ENCODE peak calls at places on chromosomes 3 and 15, in five cellular contexts. One of them, this sample, is unnamed.

GRCh38 chr3:28840976-28841376 is 439.9 kb upstream of the RBMS3 start:
- DNase-seq in Peyer's patch: no peak
- DNase-seq in transverse colon: no peak
- DNase-seq in ascending aorta: no peak
- DNase-seq in hepatocyte: no peak
- DNase-seq in this sample: no peak

GRCh38 chr15:57301307-57301706 is 75.0 kb upstream of the CGNL1 start:
- DNase-seq in Peyer's patch: no peak
- DNase-seq in transverse colon: no peak
- DNase-seq in ascending aorta: peak
- DNase-seq in hepatocyte: no peak
- DNase-seq in this sample: no peak

GRCh38 chr3:41118461-41119385 is 80.6 kb upstream of the CTNNB1 start:
- DNase-seq in Peyer's patch: no peak
- DNase-seq in transverse colon: peak
- DNase-seq in ascending aorta: no peak
- DNase-seq in hepatocyte: no peak
- DNase-seq in this sample: no peak

GRCh38 chr15:64010719-64011118 is 35.6 kb downstream of the DAPK2 start:
- DNase-seq in Peyer's patch: peak
- DNase-seq in transverse colon: peak
- DNase-seq in ascending aorta: peak
- DNase-seq in hepatocyte: no peak
- DNase-seq in this sample: peak

GRCh38 chr15:51782357-51782896 is 31.0 kb downstream of the TMOD2 start:
- DNase-seq in Peyer's patch: no peak
- DNase-seq in transverse colon: no peak
- DNase-seq in ascending aorta: no peak
- DNase-seq in hepatocyte: peak
- DNase-seq in this sample: no peak

GRCh38 chr3:190084983-190085382 is 35.7 kb downstream of the P3H2 start:
- DNase-seq in Peyer's patch: no peak
- DNase-seq in transverse colon: no peak
- DNase-seq in ascending aorta: no peak
- DNase-seq in hepatocyte: no peak
- DNase-seq in this sample: no peak

GRCh38 chr15:20368974-20369373 is 172.6 kb downstream of the GOLGA6L6 start:
- DNase-seq in Peyer's patch: no peak
- DNase-seq in transverse colon: no peak
- DNase-seq in ascending aorta: no peak
- DNase-seq in hepatocyte: no peak
- DNase-seq in this sample: no peak

GRCh38 chr15:40345867-40346578 is 4.8 kb upstream of the PHGR1 start:
- DNase-seq in Peyer's patch: no peak
- DNase-seq in transverse colon: peak
- DNase-seq in ascending aorta: no peak
- DNase-seq in hepatocyte: peak
- DNase-seq in this sample: no peak

GRCh38 chr3:155805802-155806618 is at the start of gene C3orf33:
- DNase-seq in Peyer's patch: peak
- DNase-seq in transverse colon: peak
- DNase-seq in ascending aorta: peak
- DNase-seq in hepatocyte: peak
- DNase-seq in this sample: no peak

GRCh38 chr3:132964267-132964666 is 73.9 kb upstream of the TMEM108 start:
- DNase-seq in Peyer's patch: no peak
- DNase-seq in transverse colon: no peak
- DNase-seq in ascending aorta: no peak
- DNase-seq in hepatocyte: no peak
- DNase-seq in this sample: no peak

GRCh38 chr15:41957021-41957897 is 15.1 kb downstream of the EHD4 start:
- DNase-seq in Peyer's patch: no peak
- DNase-seq in transverse colon: no peak
- DNase-seq in ascending aorta: no peak
- DNase-seq in hepatocyte: peak
- DNase-seq in this sample: no peak

GRCh38 chr3:46864051-46864881 is 1.0 kb upstream of the MYL3 start:
- DNase-seq in Peyer's patch: no peak
- DNase-seq in transverse colon: no peak
- DNase-seq in ascending aorta: no peak
- DNase-seq in hepatocyte: no peak
- DNase-seq in this sample: no peak

GRCh38 chr3:4720316-4721075 is 227.3 kb downstream of the ITPR1 start:
- DNase-seq in Peyer's patch: peak
- DNase-seq in transverse colon: peak
- DNase-seq in ascending aorta: peak
- DNase-seq in hepatocyte: peak
- DNase-seq in this sample: no peak

GRCh38 chr3:159252772-159253384 is 451.0 kb downstream of the MFSD1 start:
- DNase-seq in Peyer's patch: no peak
- DNase-seq in transverse colon: no peak
- DNase-seq in ascending aorta: no peak
- DNase-seq in hepatocyte: peak
- DNase-seq in this sample: no peak

GRCh38 chr3:50166309-50167019 is 11.3 kb downstream of the SEMA3F start:
- DNase-seq in Peyer's patch: no peak
- DNase-seq in transverse colon: no peak
- DNase-seq in ascending aorta: no peak
- DNase-seq in hepatocyte: no peak
- DNase-seq in this sample: no peak

GRCh38 chr15:70795311-70795665 is 31.9 kb upstream of the UACA start:
- DNase-seq in Peyer's patch: no peak
- DNase-seq in transverse colon: no peak
- DNase-seq in ascending aorta: no peak
- DNase-seq in hepatocyte: peak
- DNase-seq in this sample: no peak

GRCh38 chr3:172751188-172751571 is 654 bp downstream of the ECT2 start:
- DNase-seq in Peyer's patch: peak
- DNase-seq in transverse colon: no peak
- DNase-seq in ascending aorta: no peak
- DNase-seq in hepatocyte: peak
- DNase-seq in this sample: no peak

GRCh38 chr15:80615783-80616391 is 79.2 kb upstream of the ABHD17C start:
- DNase-seq in Peyer's patch: peak
- DNase-seq in transverse colon: peak
- DNase-seq in ascending aorta: no peak
- DNase-seq in hepatocyte: peak
- DNase-seq in this sample: no peak

GRCh38 chr3:30428251-30428650 is 178.2 kb upstream of the TGFBR2 start:
- DNase-seq in Peyer's patch: no peak
- DNase-seq in transverse colon: no peak
- DNase-seq in ascending aorta: no peak
- DNase-seq in hepatocyte: no peak
- DNase-seq in this sample: no peak

GRCh38 chr3:37174532-37175126 is at the start of gene LRRFIP2:
- DNase-seq in Peyer's patch: no peak
- DNase-seq in transverse colon: no peak
- DNase-seq in ascending aorta: no peak
- DNase-seq in hepatocyte: no peak
- DNase-seq in this sample: no peak

GRCh38 chr15:60363903-60364302 is 33.9 kb downstream of the ANXA2 start:
- DNase-seq in Peyer's patch: no peak
- DNase-seq in transverse colon: no peak
- DNase-seq in ascending aorta: no peak
- DNase-seq in hepatocyte: no peak
- DNase-seq in this sample: no peak

GRCh38 chr3:139120336-139120971 is 75.8 kb upstream of the PRR23C start:
- DNase-seq in Peyer's patch: no peak
- DNase-seq in transverse colon: no peak
- DNase-seq in ascending aorta: peak
- DNase-seq in hepatocyte: peak
- DNase-seq in this sample: no peak

GRCh38 chr3:10956991-10957390 is 35.6 kb upstream of the SLC6A1 start:
- DNase-seq in Peyer's patch: no peak
- DNase-seq in transverse colon: no peak
- DNase-seq in ascending aorta: no peak
- DNase-seq in hepatocyte: no peak
- DNase-seq in this sample: no peak

GRCh38 chr3:158710601-158711000 is 21.7 kb downstream of the RARRES1 start:
- DNase-seq in Peyer's patch: no peak
- DNase-seq in transverse colon: no peak
- DNase-seq in ascending aorta: no peak
- DNase-seq in hepatocyte: no peak
- DNase-seq in this sample: no peak

GRCh38 chr3:148455098-148455497 is 242.6 kb upstream of the AGTR1 start:
- DNase-seq in Peyer's patch: no peak
- DNase-seq in transverse colon: no peak
- DNase-seq in ascending aorta: no peak
- DNase-seq in hepatocyte: no peak
- DNase-seq in this sample: no peak

GRCh38 chr3:48301814-48302194 is 31.7 kb downstream of the SPINK8 start:
- DNase-seq in Peyer's patch: no peak
- DNase-seq in transverse colon: peak
- DNase-seq in ascending aorta: no peak
- DNase-seq in hepatocyte: peak
- DNase-seq in this sample: no peak

GRCh38 chr3:31871939-31872507 is 109.0 kb downstream of the OSBPL10 start:
- DNase-seq in Peyer's patch: no peak
- DNase-seq in transverse colon: no peak
- DNase-seq in ascending aorta: no peak
- DNase-seq in hepatocyte: no peak
- DNase-seq in this sample: no peak

GRCh38 chr3:127698264-127699097 is 25.7 kb downstream of the ABTB1 start:
- DNase-seq in Peyer's patch: no peak
- DNase-seq in transverse colon: no peak
- DNase-seq in ascending aorta: no peak
- DNase-seq in hepatocyte: no peak
- DNase-seq in this sample: no peak

GRCh38 chr3:112339609-112340008 is 6.7 kb downstream of the CD200 start:
- DNase-seq in Peyer's patch: no peak
- DNase-seq in transverse colon: no peak
- DNase-seq in ascending aorta: no peak
- DNase-seq in hepatocyte: no peak
- DNase-seq in this sample: no peak

GRCh38 chr3:112341386-112341785 is 8.4 kb downstream of the CD200 start:
- DNase-seq in Peyer's patch: no peak
- DNase-seq in transverse colon: no peak
- DNase-seq in ascending aorta: no peak
- DNase-seq in hepatocyte: no peak
- DNase-seq in this sample: no peak

GRCh38 chr3:112334709-112335108 is 1.8 kb downstream of the CD200 start:
- DNase-seq in Peyer's patch: no peak
- DNase-seq in transverse colon: no peak
- DNase-seq in ascending aorta: no peak
- DNase-seq in hepatocyte: no peak
- DNase-seq in this sample: no peak

GRCh38 chr3:112338727-112339056 is 5.7 kb downstream of the CD200 start:
- DNase-seq in Peyer's patch: no peak
- DNase-seq in transverse colon: no peak
- DNase-seq in ascending aorta: no peak
- DNase-seq in hepatocyte: no peak
- DNase-seq in this sample: no peak

DNA sequence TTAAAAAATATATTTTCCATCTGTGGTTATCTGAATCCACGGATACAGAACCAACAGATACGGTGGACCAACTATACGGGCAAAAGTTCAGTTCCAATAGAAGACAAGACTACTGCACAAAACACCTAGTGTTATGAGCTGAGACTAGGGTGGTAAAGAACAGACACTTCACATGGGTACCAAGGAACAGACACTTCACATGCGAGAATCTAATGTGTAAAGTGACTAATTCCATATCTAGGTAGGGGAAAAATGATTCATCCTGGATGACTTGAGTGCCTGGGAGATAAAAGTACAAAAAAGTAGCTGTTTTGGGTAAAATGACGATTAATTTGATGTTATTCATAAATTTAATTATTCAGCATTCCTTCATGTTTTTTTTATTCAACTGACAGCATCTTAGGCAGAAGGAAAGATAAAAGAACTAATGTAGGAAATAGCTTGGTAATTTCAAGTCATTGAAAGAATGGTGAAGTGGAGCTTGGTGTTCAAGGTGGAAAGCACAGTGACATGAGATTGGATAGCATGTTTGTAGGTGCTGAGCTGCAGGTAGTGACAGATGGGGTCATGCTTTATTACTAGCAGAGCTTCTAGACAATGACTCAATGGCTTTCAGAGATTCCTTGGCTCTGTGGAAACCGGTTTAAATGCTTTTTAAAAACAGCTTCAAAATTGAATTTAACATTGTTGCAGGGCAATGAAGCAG is 5.2 kb downstream of the CD200 start:
- DNase-seq in Peyer's patch: no peak
- DNase-seq in transverse colon: no peak
- DNase-seq in ascending aorta: no peak
- DNase-seq in hepatocyte: no peak
- DNase-seq in this sample: no peak
- H3K27ac ChIP-seq in Peyer's patch: no peak
- H3K27ac ChIP-seq in transverse colon: no peak
- H3K27ac ChIP-seq in ascending aorta: peak
- H3K27ac ChIP-seq in hepatocyte: no peak
- H3K27ac ChIP-seq in this sample: peak

DNA sequence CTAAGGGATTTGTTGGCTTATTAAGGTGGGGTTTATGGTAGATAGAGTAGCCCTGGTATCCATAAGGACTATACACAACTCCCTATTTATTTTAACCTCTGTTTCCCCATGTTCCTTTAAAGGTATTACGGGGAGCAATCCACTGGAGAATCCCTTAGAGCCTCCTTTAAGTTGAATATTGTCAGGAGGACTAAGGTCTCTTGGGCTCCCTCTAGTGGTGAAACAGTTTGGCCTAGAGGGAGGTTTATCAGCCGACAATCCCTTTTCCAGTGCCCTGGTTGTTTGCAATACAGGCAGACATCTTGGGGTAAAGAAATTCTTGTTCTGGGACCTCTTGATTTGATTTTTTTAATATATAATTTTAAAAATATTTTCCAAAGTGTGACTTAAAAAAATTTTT is 12.9 kb downstream of the OPA1 start:
- DNase-seq in Peyer's patch: peak
- DNase-seq in transverse colon: peak
- DNase-seq in ascending aorta: peak
- DNase-seq in hepatocyte: peak
- DNase-seq in this sample: no peak
- TF ChIP-seq CTCF in Peyer's patch: peak
- TF ChIP-seq CTCF in transverse colon: peak
- TF ChIP-seq CTCF in ascending aorta: no peak
- TF ChIP-seq CTCF in hepatocyte: peak
- TF ChIP-seq CTCF in this sample: peak

GRCh38 chr3:354433-354832 is 157.9 kb downstream of the CHL1 start:
- DNase-seq in Peyer's patch: peak
- DNase-seq in transverse colon: peak
- DNase-seq in ascending aorta: no peak
- DNase-seq in hepatocyte: peak
- DNase-seq in this sample: no peak
- H3K27ac ChIP-seq in Peyer's patch: no peak
- H3K27ac ChIP-seq in transverse colon: no peak
- H3K27ac ChIP-seq in ascending aorta: no peak
- H3K27ac ChIP-seq in hepatocyte: no peak
- H3K27ac ChIP-seq in this sample: no peak

GRCh38 chr3:167209011-167209410 is 171.1 kb downstream of the ZBBX start:
- DNase-seq in Peyer's patch: no peak
- DNase-seq in transverse colon: no peak
- DNase-seq in ascending aorta: no peak
- DNase-seq in hepatocyte: peak
- DNase-seq in this sample: no peak
- TF ChIP-seq CTCF in Peyer's patch: no peak
- TF ChIP-seq CTCF in transverse colon: no peak
- TF ChIP-seq CTCF in ascending aorta: no peak
- TF ChIP-seq CTCF in hepatocyte: no peak
- TF ChIP-seq CTCF in this sample: no peak

GRCh38 chr15:27172821-27173220 is 201.8 kb downstream of the GABRG3 start:
- DNase-seq in Peyer's patch: no peak
- DNase-seq in transverse colon: no peak
- DNase-seq in ascending aorta: no peak
- DNase-seq in hepatocyte: no peak
- DNase-seq in this sample: no peak
- H3K27ac ChIP-seq in Peyer's patch: no peak
- H3K27ac ChIP-seq in transverse colon: no peak
- H3K27ac ChIP-seq in ascending aorta: no peak
- H3K27ac ChIP-seq in hepatocyte: no peak
- H3K27ac ChIP-seq in this sample: no peak

GRCh38 chr15:101492752-101493692 is 3.5 kb upstream of the PCSK6 start:
- DNase-seq in Peyer's patch: no peak
- DNase-seq in transverse colon: no peak
- DNase-seq in ascending aorta: peak
- DNase-seq in hepatocyte: no peak
- DNase-seq in this sample: no peak
- TF ChIP-seq CTCF in Peyer's patch: no peak
- TF ChIP-seq CTCF in transverse colon: no peak
- TF ChIP-seq CTCF in ascending aorta: no peak
- TF ChIP-seq CTCF in hepatocyte: no peak
- TF ChIP-seq CTCF in this sample: no peak

This sample was measured in esophagus squamous epithelium.